ENCODE peak calls at places on chromosome 15, in nine cellular contexts. M, T, A, B, G, S, E, H and R are unnamed samples.
A peak's percentile ranks its signal among the peaks of the same experiment; 100 is the strongest.

GRCh38 chr15:46848704-46849103 is 868.6 kb upstream of the SEMA6D start:
- DNase-seq in T (no peak), B (no peak), G (peak; percentile 21), S (no peak), E (no peak), M (no peak), A (peak; percentile 3), H (no peak), R (no peak)

GRCh38 chr15:82543155-82543554 is 2.9 kb upstream of the RPS17 start:
- DNase-seq in S (no peak), E (no peak), G (no peak), H (no peak), T (no peak), M (peak; percentile 11), B (no peak), A (peak; percentile 95), R (no peak)

GRCh38 chr15:94743668-94744067 is 512.3 kb downstream of the MCTP2 start:
- DNase-seq in H (no peak), A (no peak), M (no peak), S (no peak), B (no peak), E (no peak), T (no peak), G (no peak), R (no peak)

GRCh38 chr15:99163271-99164062 is 58.6 kb downstream of the SYNM start:
- DNase-seq in H (no peak), E (no peak), M (no peak), B (no peak), G (no peak), S (no peak), A (no peak), T (no peak), R (no peak)

GRCh38 chr15:28080386-28080785 is 18.7 kb downstream of the OCA2 start:
- DNase-seq in G (no peak), H (no peak), E (no peak), M (no peak), T (no peak), S (no peak), B (no peak), A (no peak), R (no peak)

GRCh38 chr15:62848631-62849050 is 193.9 kb upstream of the TPM1 start:
- DNase-seq in S (no peak), A (no peak), E (no peak), T (no peak), H (no peak), B (no peak), M (no peak), G (peak; percentile 51), R (no peak)

GRCh38 chr15:39194431-39194830 is 386.4 kb upstream of the THBS1 start:
- DNase-seq in S (no peak), H (no peak), E (no peak), B (no peak), T (no peak), A (peak; percentile 33), G (no peak), M (no peak), R (no peak)

GRCh38 chr15:52862657-52863056 is 72.5 kb upstream of the ONECUT1 start:
- DNase-seq in M (no peak), E (no peak), B (no peak), S (no peak), H (no peak), G (no peak), T (no peak), A (no peak), R (no peak)

GRCh38 chr15:98442379-98442833 is 205.9 kb upstream of the IGF1R start:
- DNase-seq in M (peak; percentile 81), B (no peak), A (peak; percentile 91), G (peak; percentile 70), E (peak; percentile 32), S (no peak), H (no peak), T (no peak), R (peak; percentile 12)

GRCh38 chr15:39786444-39787056 is 3.9 kb upstream of the FSIP1 start:
- DNase-seq in E (no peak), H (peak; percentile 61), G (peak; percentile 57), S (no peak), B (no peak), T (no peak), M (peak; percentile 82), A (peak; percentile 66), R (no peak)

GRCh38 chr15:34804113-34804512 is 8.8 kb upstream of the ACTC1 start:
- DNase-seq in G (no peak), E (no peak), T (no peak), H (no peak), B (no peak), M (no peak), A (no peak), S (no peak), R (no peak)

GRCh38 chr15:39770748-39771689 is 11.6 kb downstream of the FSIP1 start:
- DNase-seq in S (no peak), B (no peak), A (no peak), H (no peak), G (peak; percentile 74), T (peak; percentile 32), M (no peak), E (no peak), R (no peak)

GRCh38 chr15:90038639-90039095 is 37.5 kb downstream of the ZNF710 start:
- DNase-seq in M (no peak), A (no peak), H (no peak), B (no peak), S (no peak), E (no peak), G (no peak), T (no peak), R (no peak)